ENCODE peak calls at places on chromosomes 2 and 18, in five cellular contexts. Q, X, G, N and J are unnamed samples.

GRCh38 chr2:199100326-199101110 is 357.2 kb downstream of the SATB2 start:
- DNase-seq in Q (no peak), X (no peak), G (no peak), N (peak), J (no peak)

GRCh38 chr2:237697586-237698337 is 70.4 kb downstream of the LRRFIP1 start:
- DNase-seq in Q (no peak), X (no peak), G (no peak), N (no peak), J (no peak)

GRCh38 chr2:84494070-84494469 is 22.2 kb upstream of the DNAH6 start:
- DNase-seq in Q (no peak), X (no peak), G (no peak), N (peak), J (no peak)

GRCh38 chr2:122236152-122236892 is 480.9 kb downstream of the TSN start:
- DNase-seq in Q (no peak), X (no peak), G (no peak), N (no peak), J (no peak)

GRCh38 chr2:45255568-45255967 is 246.3 kb upstream of the SIX2 start:
- DNase-seq in Q (no peak), X (no peak), G (no peak), N (no peak), J (no peak)

GRCh38 chr2:12718662-12719399 is 2.1 kb downstream of the TRIB2 start:
- DNase-seq in Q (peak), X (no peak), G (no peak), N (no peak), J (no peak)

GRCh38 chr2:2328847-2329246 is 2.2 kb downstream of the MYT1L start:
- DNase-seq in Q (peak), X (peak), G (no peak), N (no peak), J (peak)

GRCh38 chr18:8730080-8730827 is 24.9 kb downstream of the MTCL1 start:
- DNase-seq in Q (no peak), X (no peak), G (peak), N (peak), J (no peak)

GRCh38 chr2:3776311-3776710 is 72.9 kb downstream of the DCDC2C start:
- DNase-seq in Q (no peak), X (no peak), G (no peak), N (no peak), J (no peak)

GRCh38 chr2:191299009-191299408 is 53.8 kb downstream of the MYO1B start:
- DNase-seq in Q (no peak), X (no peak), G (no peak), N (no peak), J (no peak)
- TF ChIP-seq CTCF in Q (no peak), X (no peak), G (no peak), N (peak), J (no peak)

GRCh38 chr2:42236911-42237310 is 67.8 kb downstream of the EML4 start:
- DNase-seq in Q (no peak), X (no peak), G (no peak), N (no peak), J (no peak)

GRCh38 chr2:42241517-42241916 is 72.4 kb downstream of the EML4 start:
- DNase-seq in Q (no peak), X (no peak), G (no peak), N (no peak), J (no peak)

GRCh38 chr2:42239289-42239661 is 70.1 kb downstream of the EML4 start:
- DNase-seq in Q (no peak), X (no peak), G (no peak), N (no peak), J (no peak)

GRCh38 chr2:42239811-42240210 is 70.7 kb downstream of the EML4 start:
- DNase-seq in Q (no peak), X (no peak), G (no peak), N (no peak), J (no peak)

DNA sequence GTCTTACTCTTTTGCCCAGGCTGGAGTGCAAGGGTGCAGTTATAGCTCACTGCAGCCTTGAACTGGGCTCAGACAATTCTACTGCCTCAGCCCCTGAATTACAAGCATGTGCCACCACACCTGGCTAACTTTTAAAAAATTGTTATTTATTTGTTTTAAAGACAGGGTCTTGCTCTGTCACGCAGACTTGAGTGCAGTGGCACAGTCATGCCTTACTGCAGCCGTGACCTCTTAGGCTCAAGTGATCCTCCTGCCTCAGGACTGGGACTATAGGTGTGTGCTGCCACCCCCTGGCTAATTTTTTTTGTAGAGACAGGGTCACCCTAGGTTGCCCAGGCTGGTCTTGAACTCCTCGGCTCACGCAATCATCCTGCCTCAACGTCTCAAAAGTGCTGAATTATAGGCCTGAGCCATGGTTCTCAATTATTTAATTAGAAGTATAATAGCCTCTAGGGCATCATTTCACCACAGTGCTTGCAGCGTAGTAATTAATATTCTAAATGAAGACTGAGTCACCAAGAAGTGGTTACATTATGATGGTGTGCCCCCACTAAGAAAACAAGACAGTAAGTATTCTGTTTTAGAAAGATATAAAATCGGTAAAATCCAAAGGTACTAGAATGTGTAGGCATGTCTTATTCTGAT is 69.6 kb downstream of the EML4 start:
- DNase-seq in Q (peak), X (no peak), G (no peak), N (no peak), J (no peak)
- TF ChIP-seq CTCF in Q (no peak), X (peak), G (no peak), N (no peak), J (no peak)

DNA sequence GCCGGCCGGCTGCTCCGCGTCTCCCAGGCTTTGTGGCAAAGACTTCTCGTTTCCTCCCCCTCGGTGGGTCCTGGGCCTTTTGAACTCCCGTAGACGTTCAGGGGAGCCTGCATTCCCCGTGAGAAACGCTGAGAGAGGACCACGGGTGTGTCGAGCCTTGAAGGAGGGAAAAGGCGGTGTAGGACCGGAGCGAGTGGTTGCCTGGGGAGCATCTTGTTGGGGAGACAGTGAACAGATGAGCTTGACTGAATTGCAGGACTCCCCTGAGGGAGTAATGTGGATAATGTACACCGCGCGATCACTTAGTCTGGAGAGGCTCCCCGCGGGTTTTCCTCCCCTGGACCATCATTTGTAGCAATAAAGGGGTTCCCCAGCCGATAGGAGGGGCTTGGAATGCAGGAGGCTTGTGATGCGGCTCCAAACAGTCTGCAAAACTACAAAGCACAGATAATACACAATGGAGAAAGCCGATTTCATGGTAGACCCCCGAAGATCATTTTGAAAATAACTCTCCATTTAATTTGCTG is 769 bp downstream of the ALMS1 start:
- DNase-seq in Q (no peak), X (no peak), G (no peak), N (no peak), J (no peak)
- TF ChIP-seq CTCF in Q (no peak), X (no peak), G (no peak), N (no peak), J (no peak)

GRCh38 chr2:75609334-75609689 is 37.3 kb upstream of the MRPL19 start:
- DNase-seq in Q (no peak), X (no peak), G (no peak), N (no peak), J (no peak)
- TF ChIP-seq CTCF in Q (peak), X (no peak), G (no peak), N (no peak), J (peak)

GRCh38 chr2:68387408-68388350 is 22.6 kb downstream of the PLEK start:
- DNase-seq in Q (no peak), X (no peak), G (no peak), N (no peak), J (no peak)
- TF ChIP-seq CTCF in Q (no peak), X (no peak), G (no peak), N (no peak), J (no peak)

DNA sequence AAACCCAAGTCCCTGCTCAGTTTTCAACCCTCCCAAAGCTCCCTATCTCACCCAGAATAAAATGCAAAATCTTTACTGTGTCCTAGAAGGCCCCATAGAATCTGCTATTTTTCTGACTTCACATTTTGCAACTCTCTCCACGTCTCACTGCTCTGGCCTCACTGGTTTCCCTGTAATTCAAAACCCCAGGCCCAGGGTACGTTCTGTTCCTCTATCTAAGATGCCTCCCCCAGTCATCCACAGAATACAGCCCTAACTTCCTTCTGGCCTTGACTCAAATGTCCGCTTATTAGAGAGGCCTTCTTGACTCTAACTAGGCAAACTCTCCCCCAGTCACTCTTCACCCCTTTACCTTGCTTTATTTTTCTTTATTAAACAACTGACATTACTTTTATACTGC is 42.0 kb downstream of the FAM161A start:
- DNase-seq in Q (no peak), X (no peak), G (no peak), N (no peak), J (no peak)
- TF ChIP-seq CTCF in Q (no peak), X (no peak), G (no peak), N (no peak), J (no peak)